ENCODE peak calls at places on chromosomes 16 and 17, in seven cellular contexts. One of them, this sample, is unnamed.

GRCh38 chr16:7372095-7372494 is 39.5 kb downstream of the RBFOX1 start:
- DNase-seq in HepG2: no peak
- DNase-seq in IMR-90: no peak
- DNase-seq in body of pancreas: no peak
- DNase-seq in A549: no peak
- DNase-seq in HCT116: no peak
- DNase-seq in prostate gland: no peak
- DNase-seq in this sample: no peak

GRCh38 chr16:9048302-9048700 is 43.1 kb upstream of the HAPSTR1 start:
- DNase-seq in A549: no peak
- DNase-seq in IMR-90: peak; percentile 34
- DNase-seq in HCT116: peak; percentile 29
- DNase-seq in body of pancreas: no peak
- DNase-seq in prostate gland: no peak
- DNase-seq in HepG2: no peak
- DNase-seq in this sample: no peak

GRCh38 chr16:16110111-16110490 is 113.2 kb downstream of the ABCC6 start:
- DNase-seq in HCT116: no peak
- DNase-seq in HepG2: no peak
- DNase-seq in body of pancreas: no peak
- DNase-seq in A549: no peak
- DNase-seq in prostate gland: no peak
- DNase-seq in IMR-90: no peak
- DNase-seq in this sample: no peak

GRCh38 chr16:86281435-86281834 is 228.9 kb upstream of the FOXF1 start:
- DNase-seq in A549: no peak
- DNase-seq in HCT116: no peak
- DNase-seq in prostate gland: no peak
- DNase-seq in HepG2: no peak
- DNase-seq in IMR-90: no peak
- DNase-seq in body of pancreas: no peak
- DNase-seq in this sample: no peak

GRCh38 chr17:81247339-81247990 is 8.3 kb downstream of the NDUFAF8 start:
- DNase-seq in HCT116: no peak
- DNase-seq in IMR-90: no peak
- DNase-seq in body of pancreas: no peak
- DNase-seq in A549: no peak
- DNase-seq in prostate gland: no peak
- DNase-seq in HepG2: no peak
- DNase-seq in this sample: no peak

GRCh38 chr16:84832488-84833141 is 12.8 kb downstream of the CRISPLD2 start:
- DNase-seq in HepG2: no peak
- DNase-seq in body of pancreas: peak; percentile 35
- DNase-seq in A549: no peak
- DNase-seq in IMR-90: peak; percentile 100
- DNase-seq in prostate gland: peak; percentile 38
- DNase-seq in HCT116: no peak
- DNase-seq in this sample: no peak

GRCh38 chr16:26019406-26019805 is 327.6 kb downstream of the HS3ST4 start:
- DNase-seq in IMR-90: no peak
- DNase-seq in HepG2: no peak
- DNase-seq in body of pancreas: no peak
- DNase-seq in A549: no peak
- DNase-seq in HCT116: no peak
- DNase-seq in prostate gland: no peak
- DNase-seq in this sample: no peak

GRCh38 chr16:66950971-66951790 is 9.9 kb upstream of the CES3 start:
- DNase-seq in prostate gland: no peak
- DNase-seq in A549: no peak
- DNase-seq in IMR-90: peak; percentile 8
- DNase-seq in body of pancreas: no peak
- DNase-seq in HCT116: no peak
- DNase-seq in HepG2: no peak
- DNase-seq in this sample: no peak

GRCh38 chr16:82340531-82340930 is 170.5 kb upstream of the MPHOSPH6 start:
- DNase-seq in A549: no peak
- DNase-seq in prostate gland: no peak
- DNase-seq in HCT116: no peak
- DNase-seq in body of pancreas: no peak
- DNase-seq in IMR-90: no peak
- DNase-seq in HepG2: no peak
- DNase-seq in this sample: no peak

GRCh38 chr16:69477546-69477945 is 53.1 kb downstream of the CYB5B start:
- DNase-seq in HepG2: no peak
- DNase-seq in body of pancreas: no peak
- DNase-seq in IMR-90: peak; percentile 39
- DNase-seq in prostate gland: no peak
- DNase-seq in HCT116: no peak
- DNase-seq in A549: no peak
- DNase-seq in this sample: peak; percentile 47

GRCh38 chr16:27317738-27318398 is 4.1 kb downstream of the IL4R start:
- DNase-seq in IMR-90: no peak
- DNase-seq in HCT116: no peak
- DNase-seq in prostate gland: no peak
- DNase-seq in A549: no peak
- DNase-seq in body of pancreas: no peak
- DNase-seq in HepG2: no peak
- DNase-seq in this sample: peak; percentile 25

GRCh38 chr16:31064882-31065461 is 9.1 kb downstream of the ZNF668 start:
- DNase-seq in A549: peak; percentile 55
- DNase-seq in HepG2: no peak
- DNase-seq in prostate gland: no peak
- DNase-seq in IMR-90: peak; percentile 97
- DNase-seq in body of pancreas: no peak
- DNase-seq in HCT116: no peak
- DNase-seq in this sample: peak; percentile 81

GRCh38 chr17:80845121-80845862 is 146.3 kb upstream of the CHMP6 start:
- DNase-seq in A549: no peak
- DNase-seq in HCT116: no peak
- DNase-seq in HepG2: no peak
- DNase-seq in prostate gland: no peak
- DNase-seq in body of pancreas: peak; percentile 9
- DNase-seq in IMR-90: no peak
- DNase-seq in this sample: no peak

GRCh38 chr17:74635418-74635817 is 11.9 kb upstream of the CD300E start:
- DNase-seq in A549: no peak
- DNase-seq in HepG2: no peak
- DNase-seq in IMR-90: no peak
- DNase-seq in prostate gland: no peak
- DNase-seq in HCT116: no peak
- DNase-seq in body of pancreas: no peak
- DNase-seq in this sample: no peak

GRCh38 chr17:74671031-74671771 is 41.5 kb downstream of the CD300LF start:
- DNase-seq in IMR-90: peak; percentile 58
- DNase-seq in HCT116: no peak
- DNase-seq in prostate gland: peak; percentile 56
- DNase-seq in A549: peak; percentile 71
- DNase-seq in HepG2: peak; percentile 67
- DNase-seq in body of pancreas: peak; percentile 69
- DNase-seq in this sample: peak; percentile 85

GRCh38 chr17:35948092-35948491 is 4.6 kb upstream of the LYZL6 start:
- DNase-seq in prostate gland: no peak
- DNase-seq in HCT116: no peak
- DNase-seq in A549: no peak
- DNase-seq in IMR-90: no peak
- DNase-seq in HepG2: no peak
- DNase-seq in body of pancreas: no peak
- DNase-seq in this sample: no peak

GRCh38 chr16:23064642-23065041 is 84.6 kb downstream of the USP31 start:
- DNase-seq in A549: no peak
- DNase-seq in prostate gland: no peak
- DNase-seq in IMR-90: no peak
- DNase-seq in body of pancreas: no peak
- DNase-seq in HepG2: no peak
- DNase-seq in HCT116: no peak
- DNase-seq in this sample: no peak

GRCh38 chr17:859461-860195 is 77.5 kb downstream of the MRM3 start:
- DNase-seq in HCT116: no peak
- DNase-seq in A549: no peak
- DNase-seq in prostate gland: peak; percentile 43
- DNase-seq in HepG2: no peak
- DNase-seq in body of pancreas: no peak
- DNase-seq in IMR-90: peak; percentile 60
- DNase-seq in this sample: no peak

GRCh38 chr17:62704381-62704971 is 77.0 kb downstream of the MRC2 start:
- DNase-seq in HepG2: no peak
- DNase-seq in body of pancreas: peak; percentile 38
- DNase-seq in A549: peak; percentile 38
- DNase-seq in HCT116: no peak
- DNase-seq in prostate gland: peak; percentile 49
- DNase-seq in IMR-90: peak; percentile 35
- DNase-seq in this sample: no peak

GRCh38 chr16:79811541-79811940 is 211.0 kb upstream of the MAF start:
- DNase-seq in HCT116: no peak
- DNase-seq in IMR-90: no peak
- DNase-seq in body of pancreas: no peak
- DNase-seq in prostate gland: no peak
- DNase-seq in A549: no peak
- DNase-seq in HepG2: no peak
- DNase-seq in this sample: no peak

GRCh38 chr16:84617068-84617630 is 729 bp downstream of the COTL1 start:
- DNase-seq in A549: no peak
- DNase-seq in HepG2: no peak
- DNase-seq in IMR-90: no peak
- DNase-seq in prostate gland: no peak
- DNase-seq in body of pancreas: peak; percentile 37
- DNase-seq in HCT116: no peak
- DNase-seq in this sample: no peak

GRCh38 chr16:3073448-3073847 is 8.0 kb downstream of the IL32 start:
- DNase-seq in prostate gland: no peak
- DNase-seq in IMR-90: no peak
- DNase-seq in body of pancreas: no peak
- DNase-seq in A549: no peak
- DNase-seq in HepG2: no peak
- DNase-seq in HCT116: no peak
- DNase-seq in this sample: no peak

DNA sequence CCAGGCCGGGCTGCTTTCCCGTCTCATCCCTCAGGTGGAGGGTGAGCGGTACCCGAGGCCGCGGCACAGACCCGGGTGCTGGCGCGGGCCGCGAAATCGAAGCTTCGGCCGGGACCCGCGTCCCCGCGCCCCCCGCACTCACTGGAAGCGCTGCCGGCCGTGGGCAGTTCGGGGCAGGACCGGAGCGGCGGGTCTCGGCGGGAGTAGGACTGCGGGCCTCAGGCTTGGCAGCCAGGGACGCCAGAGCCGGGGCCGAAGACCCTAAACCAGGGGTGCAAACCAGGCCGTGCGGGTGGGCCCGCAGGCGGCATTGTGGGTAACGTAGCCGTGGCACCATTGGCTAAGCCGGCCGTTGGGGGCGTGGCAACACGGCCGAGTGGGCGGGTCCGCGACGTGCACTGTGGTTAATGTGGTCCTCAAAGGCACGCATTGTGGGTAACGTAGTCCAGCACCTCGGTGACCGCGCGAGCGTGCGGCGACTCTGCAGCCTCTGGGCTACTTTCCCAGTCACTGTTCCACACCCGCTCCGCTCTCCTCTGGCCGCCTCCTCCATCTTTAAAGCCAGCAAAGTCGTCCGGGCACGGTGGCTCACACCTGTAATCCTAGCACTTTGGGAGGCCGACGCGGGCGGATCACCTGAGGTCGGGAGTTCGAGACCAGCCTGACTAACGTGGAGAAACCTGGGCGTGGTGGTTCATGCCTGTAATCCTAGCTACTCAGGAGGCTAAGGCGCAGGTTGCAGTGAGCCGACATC is at the start of gene ZNF500:
- DNase-seq in body of pancreas: peak; percentile 98
- DNase-seq in HepG2: peak; percentile 93
- DNase-seq in prostate gland: peak; percentile 97
- DNase-seq in A549: peak; percentile 97
- DNase-seq in IMR-90: peak; percentile 95
- DNase-seq in HCT116: peak; percentile 90
- DNase-seq in this sample: peak; percentile 99
- TF ChIP-seq POLR2A in body of pancreas: peak; percentile 70
- TF ChIP-seq POLR2A in HepG2: peak; percentile 69
- TF ChIP-seq POLR2A in prostate gland: peak; percentile 79
- TF ChIP-seq POLR2A in A549: peak; percentile 75
- TF ChIP-seq POLR2A in IMR-90: peak; percentile 74
- TF ChIP-seq POLR2A in HCT116: peak; percentile 81
- TF ChIP-seq POLR2A in this sample: peak; percentile 47

GRCh38 chr16:4801051-4801961 is 1.1 kb downstream of the ROGDI start:
- DNase-seq in prostate gland: no peak
- DNase-seq in HepG2: no peak
- DNase-seq in IMR-90: no peak
- DNase-seq in A549: no peak
- DNase-seq in HCT116: no peak
- DNase-seq in body of pancreas: no peak
- DNase-seq in this sample: no peak
- TF ChIP-seq POLR2A in prostate gland: no peak
- TF ChIP-seq POLR2A in HepG2: peak; percentile 19
- TF ChIP-seq POLR2A in IMR-90: no peak
- TF ChIP-seq POLR2A in A549: no peak
- TF ChIP-seq POLR2A in HCT116: no peak
- TF ChIP-seq POLR2A in body of pancreas: no peak
- TF ChIP-seq POLR2A in this sample: no peak

GRCh38 chr17:19867654-19868395 is at the start of gene ULK2:
- DNase-seq in HepG2: no peak
- DNase-seq in body of pancreas: peak; percentile 62
- DNase-seq in HCT116: peak; percentile 46
- DNase-seq in A549: peak; percentile 52
- DNase-seq in prostate gland: peak; percentile 33
- DNase-seq in IMR-90: peak; percentile 69
- DNase-seq in this sample: peak; percentile 69
- TF ChIP-seq POLR2A in HepG2: no peak
- TF ChIP-seq POLR2A in body of pancreas: peak; percentile 33
- TF ChIP-seq POLR2A in HCT116: peak; percentile 66
- TF ChIP-seq POLR2A in A549: peak; percentile 91
- TF ChIP-seq POLR2A in prostate gland: no peak
- TF ChIP-seq POLR2A in IMR-90: peak; percentile 83
- TF ChIP-seq POLR2A in this sample: peak; percentile 85

DNA sequence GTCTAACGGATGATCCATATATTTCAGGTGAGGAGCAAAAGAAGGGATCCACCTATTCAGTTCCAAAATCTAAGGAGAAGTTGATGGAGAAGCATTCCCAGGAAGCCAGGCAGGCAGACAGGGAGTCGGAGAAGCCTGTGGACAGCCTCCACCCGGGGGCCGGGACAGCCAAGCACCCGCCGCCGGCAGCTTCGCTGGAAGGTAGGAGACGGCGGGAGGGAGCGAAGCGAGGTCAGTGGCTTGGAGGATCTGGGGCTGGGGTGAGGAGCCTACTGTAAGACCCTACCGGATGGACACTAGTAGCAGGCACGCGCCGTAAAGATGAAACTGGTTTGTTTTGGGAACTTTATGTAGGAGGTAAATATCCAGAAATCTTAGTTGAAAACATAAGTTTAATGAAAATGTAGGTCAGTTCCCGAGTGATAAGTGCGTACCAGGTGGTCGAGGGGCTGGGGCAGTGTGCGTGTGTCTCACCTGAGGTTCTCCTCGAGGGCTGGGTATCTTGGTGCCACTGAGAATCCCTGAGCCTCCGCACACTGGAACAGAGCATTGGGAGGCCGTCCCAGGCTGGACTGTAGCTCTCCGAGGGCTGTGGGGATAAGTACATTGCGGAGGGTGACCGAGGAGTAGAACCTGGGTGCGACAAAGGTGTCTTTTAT is 714 bp downstream of the SPATA33 start:
- DNase-seq in HCT116: no peak
- DNase-seq in A549: no peak
- DNase-seq in body of pancreas: no peak
- DNase-seq in HepG2: no peak
- DNase-seq in prostate gland: no peak
- DNase-seq in IMR-90: no peak
- DNase-seq in this sample: no peak
- TF ChIP-seq POLR2A in HCT116: no peak
- TF ChIP-seq POLR2A in A549: no peak
- TF ChIP-seq POLR2A in body of pancreas: no peak
- TF ChIP-seq POLR2A in HepG2: no peak
- TF ChIP-seq POLR2A in prostate gland: no peak
- TF ChIP-seq POLR2A in IMR-90: no peak
- TF ChIP-seq POLR2A in this sample: no peak